ENCODE peak calls at places on chromosomes 16 and 17, in four cellular contexts. C, D, T and P are unnamed samples.

GRCh38 chr17:44926841-44927525 is 11.7 kb upstream of the GFAP start:
- DNase-seq in C (no peak), D (no peak), T (no peak), P (no peak)

GRCh38 chr17:31544186-31544585 is 152.7 kb downstream of the RAB11FIP4 start:
- DNase-seq in C (no peak), D (no peak), T (no peak), P (no peak)

GRCh38 chr17:69246726-69247375 is 18.2 kb upstream of the ABCA10 start:
- DNase-seq in C (no peak), D (peak; percentile 30), T (no peak), P (peak; percentile 55)

GRCh38 chr17:67095803-67096202 is 51.4 kb downstream of the CACNG1 start:
- DNase-seq in C (no peak), D (no peak), T (no peak), P (peak; percentile 73)

GRCh38 chr17:66002807-66003206 is 189.1 kb downstream of the CEP112 start:
- DNase-seq in C (no peak), D (no peak), T (no peak), P (peak; percentile 18)

GRCh38 chr17:39647242-39647641 is 10.3 kb downstream of the STARD3 start:
- DNase-seq in C (no peak), D (no peak), T (no peak), P (no peak)

GRCh38 chr17:70677783-70678647 is 508.7 kb downstream of the KCNJ2 start:
- DNase-seq in C (peak; percentile 32), D (peak; percentile 50), T (no peak), P (no peak)

GRCh38 chr17:42019509-42020404 is at the start of gene NKIRAS2:
- DNase-seq in C (peak; percentile 98), D (peak; percentile 95), T (peak; percentile 72), P (peak; percentile 85)

GRCh38 chr16:9761870-9762269 is 420.4 kb downstream of the GRIN2A start:
- DNase-seq in C (no peak), D (no peak), T (no peak), P (no peak)

GRCh38 chr17:5772720-5773119 is 188.4 kb upstream of the NLRP1 start:
- DNase-seq in C (no peak), D (peak; percentile 68), T (no peak), P (peak; percentile 37)
- H3K56ac ChIP-seq in C (no peak overlapping the region), D (no peak overlapping the region), T (no peak overlapping the region), P (no peak overlapping the region)

DNA sequence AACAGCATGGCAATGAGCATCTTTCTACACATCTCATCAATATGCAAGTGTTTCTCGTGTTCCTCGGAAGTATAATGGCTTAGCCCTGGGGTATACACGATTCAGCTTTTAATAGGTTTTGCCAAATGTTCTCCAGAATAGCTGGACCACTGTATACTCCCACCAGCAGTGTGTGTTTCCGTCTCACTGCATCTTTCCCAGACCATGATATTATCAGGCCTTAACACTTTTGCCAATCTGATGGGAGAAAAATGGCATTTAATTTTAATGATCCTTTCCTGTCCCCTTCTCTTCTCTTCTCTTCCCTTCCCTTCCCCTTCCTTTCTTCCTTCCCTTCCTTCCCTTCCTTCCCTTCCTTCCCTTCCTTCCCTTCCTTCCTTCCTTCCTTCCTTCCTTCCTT is 30.8 kb downstream of the PRKCB start:
- DNase-seq in C (no peak), D (no peak), T (no peak), P (no peak)
- H3K56ac ChIP-seq in C (no peak overlapping the region), D (no peak overlapping the region), T (no peak overlapping the region), P (no peak overlapping the region)

GRCh38 chr17:77291591-77292386 is 151.0 kb downstream of the SEC14L1 start:
- DNase-seq in C (no peak), D (no peak), T (no peak), P (no peak)
- H3K56ac ChIP-seq in C (no peak overlapping the region), D (no peak overlapping the region), T (no peak overlapping the region), P (no peak overlapping the region)

GRCh38 chr16:57988929-57989328 is 11.5 kb downstream of the ZNF319 start:
- DNase-seq in C (peak; percentile 26), D (no peak), T (no peak), P (no peak)

GRCh38 chr16:57993897-57994296 is 6.6 kb downstream of the ZNF319 start:
- DNase-seq in C (no peak), D (no peak), T (no peak), P (no peak)

GRCh38 chr16:57992084-57992483 is 8.4 kb downstream of the ZNF319 start:
- DNase-seq in C (no peak), D (no peak), T (no peak), P (no peak)

GRCh38 chr16:57993452-57993851 is 7.0 kb downstream of the ZNF319 start:
- DNase-seq in C (no peak), D (no peak), T (no peak), P (no peak)

DNA sequence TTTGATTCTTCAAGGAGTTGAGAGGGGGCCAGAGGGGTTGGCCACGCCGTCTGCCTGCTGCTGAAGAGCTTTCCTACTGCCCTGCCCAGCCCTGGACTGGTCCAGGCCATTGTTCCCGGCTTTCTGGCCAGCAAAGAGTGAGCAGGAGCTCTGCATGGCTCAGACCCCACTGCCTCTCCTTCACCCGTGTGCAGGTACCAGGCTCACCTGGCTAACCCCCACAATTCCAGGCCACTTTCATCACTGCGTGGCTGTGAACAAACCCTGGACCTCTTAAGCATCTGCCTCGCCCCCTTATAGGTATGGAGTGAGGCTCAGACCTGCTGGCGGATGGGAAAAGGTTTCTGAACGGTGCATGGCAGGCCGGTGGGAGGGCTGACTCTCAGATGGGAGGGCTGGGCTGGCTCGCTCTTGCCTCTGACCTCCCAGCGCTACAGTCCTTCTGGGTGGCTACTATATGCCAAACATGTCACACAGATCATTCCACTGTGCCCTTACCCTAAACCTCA is 8.9 kb downstream of the ZNF319 start:
- DNase-seq in C (no peak), D (no peak), T (no peak), P (no peak)
- H3K56ac ChIP-seq in C (no peak overlapping the region), D (no peak overlapping the region), T (no peak overlapping the region), P (no peak overlapping the region)

DNA sequence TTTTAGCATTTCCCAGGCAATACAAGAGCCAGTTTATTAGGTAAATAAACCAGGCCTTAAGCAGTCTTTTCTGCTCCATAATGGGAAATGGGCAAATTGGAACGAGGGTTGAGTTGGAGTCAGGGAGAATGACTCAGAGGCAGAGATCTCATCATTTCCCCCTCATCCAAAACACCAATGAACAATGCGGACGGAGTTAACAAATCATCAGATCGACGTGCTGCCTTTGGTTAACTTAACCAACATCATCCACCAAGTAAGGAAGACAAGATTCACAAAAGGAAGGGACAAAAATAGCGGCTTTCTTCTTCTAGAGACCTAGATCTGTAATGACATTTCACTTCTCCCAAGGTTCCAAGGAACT is 243.5 kb downstream of the STX8 start:
- DNase-seq in C (no peak), D (no peak), T (no peak), P (no peak)
- H3K56ac ChIP-seq in C (no peak overlapping the region), D (no peak overlapping the region), T (no peak overlapping the region), P (no peak overlapping the region)

DNA sequence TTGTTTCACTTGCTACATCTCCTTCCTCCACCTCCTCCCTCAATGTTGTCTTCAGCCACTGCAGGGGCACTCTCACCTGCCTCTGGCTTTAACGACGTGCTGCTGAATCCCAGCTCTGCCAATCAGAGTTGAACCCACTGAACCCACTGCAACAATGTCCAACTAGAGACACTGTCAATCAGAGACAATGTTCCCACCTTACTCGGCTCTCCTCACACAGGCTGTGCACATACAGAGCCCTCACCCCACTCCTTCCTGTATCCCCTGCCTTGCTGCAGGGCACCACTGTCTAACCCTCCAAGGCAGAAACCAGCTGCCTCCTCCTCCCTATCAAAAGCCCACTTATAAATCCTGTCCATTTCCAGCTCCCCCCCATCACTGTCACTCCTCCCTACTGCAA is 58.7 kb downstream of the ANKRD11 start:
- DNase-seq in C (no peak), D (no peak), T (no peak), P (no peak)
- H3K56ac ChIP-seq in C (no peak overlapping the region), D (no peak overlapping the region), T (no peak overlapping the region), P (no peak overlapping the region)

GRCh38 chr16:23521965-23522364 is 11.7 kb upstream of the GGA2 start:
- DNase-seq in C (no peak), D (no peak), T (no peak), P (no peak)

GRCh38 chr16:23524001-23524400 is 13.7 kb upstream of the GGA2 start:
- DNase-seq in C (no peak), D (no peak), T (no peak), P (no peak)

GRCh38 chr16:23527961-23528634 is 17.8 kb upstream of the GGA2 start:
- DNase-seq in C (no peak), D (peak; percentile 17), T (no peak), P (no peak)

GRCh38 chr16:23523321-23523720 is 13.0 kb upstream of the GGA2 start:
- DNase-seq in C (no peak), D (no peak), T (no peak), P (no peak)

DNA sequence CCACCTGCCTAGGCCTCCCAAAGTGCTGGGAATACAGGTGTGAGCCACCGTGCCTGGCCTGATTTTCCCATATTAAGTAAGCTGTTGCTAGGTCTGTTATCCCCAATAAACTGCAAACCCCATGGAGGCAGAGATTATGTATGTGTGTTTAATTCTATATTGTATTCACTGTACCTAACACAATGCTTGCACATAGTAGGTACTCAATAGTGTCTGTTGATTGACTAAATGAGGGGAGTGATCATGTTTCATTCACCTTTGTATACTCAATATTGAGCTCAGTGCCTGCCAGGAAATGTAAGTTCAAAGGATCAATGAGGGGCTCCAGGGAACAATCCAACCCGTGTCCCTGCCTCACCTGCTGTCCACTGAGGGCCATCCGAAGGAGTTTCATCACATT is 14.6 kb upstream of the GGA2 start:
- DNase-seq in C (no peak), D (no peak), T (no peak), P (no peak)
- H3K56ac ChIP-seq in C (no peak overlapping the region), D (no peak overlapping the region), T (no peak overlapping the region), P (no peak overlapping the region)

DNA sequence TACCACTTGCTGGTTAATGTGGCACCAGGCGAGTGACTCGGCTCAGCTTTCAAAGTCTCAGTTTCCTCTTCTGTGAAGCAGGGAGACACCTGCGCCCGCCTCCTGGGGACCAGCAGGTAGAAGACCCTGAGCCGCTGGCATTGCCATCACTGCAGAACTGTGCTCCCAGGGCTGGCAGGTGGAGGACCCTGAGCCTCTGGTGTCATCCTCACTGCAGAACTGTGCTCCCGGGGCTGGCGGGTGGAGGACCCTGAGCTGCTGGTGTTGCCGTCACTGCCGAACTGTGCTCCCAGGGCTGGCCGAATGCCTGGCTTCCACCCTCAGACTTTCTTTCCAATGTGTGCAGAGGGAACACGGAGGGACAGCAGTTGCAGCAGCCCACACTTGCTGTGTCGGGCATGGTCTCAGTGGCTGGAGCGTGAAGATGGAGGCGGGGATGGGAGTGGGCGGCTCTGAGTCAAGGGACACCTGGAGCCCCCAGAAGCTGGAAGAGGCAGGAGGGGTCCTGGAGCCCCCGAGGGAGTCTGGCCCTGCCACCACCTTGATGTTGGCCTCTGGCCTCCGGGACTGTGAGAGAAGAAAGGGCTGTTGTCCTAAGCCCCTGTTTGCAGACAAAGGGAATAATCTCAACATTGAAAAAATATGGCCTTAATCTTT is 75.8 kb upstream of the METTL9 start:
- DNase-seq in C (no peak), D (no peak), T (no peak), P (no peak)
- H3K56ac ChIP-seq in C (no peak overlapping the region), D (no peak overlapping the region), T (no peak overlapping the region), P (no peak overlapping the region)

GRCh38 chr16:87835882-87836331 is 33.4 kb downstream of the SLC7A5 start:
- DNase-seq in C (no peak), D (no peak), T (no peak), P (no peak)
- H3K56ac ChIP-seq in C (no peak overlapping the region), D (no peak overlapping the region), T (no peak overlapping the region), P (no peak overlapping the region)